ENCODE peak calls at places on chromosomes 16 and 17, in four cellular contexts. F, S, P and K are unnamed samples.
A peak's percentile ranks its signal among the peaks of the same experiment; 100 is the strongest.

GRCh38 chr17:78173025-78173715 is 4.8 kb downstream of the SYNGR2 start:
- DNase-seq in F (no peak), S (no peak), P (peak; percentile 74), K (peak; percentile 66)

GRCh38 chr16:52770828-52771227 is 223.9 kb upstream of the TOX3 start:
- DNase-seq in F (no peak), S (no peak), P (no peak), K (no peak)

GRCh38 chr17:66152756-66153155 is 39.2 kb downstream of the CEP112 start:
- DNase-seq in F (no peak), S (peak; percentile 25), P (no peak), K (no peak)

GRCh38 chr17:43854498-43854897 is 7.5 kb downstream of the CD300LG start:
- DNase-seq in F (no peak), S (no peak), P (no peak), K (no peak)

GRCh38 chr16:30755955-30756780 is 5.7 kb downstream of the CFAP119 start:
- DNase-seq in F (no peak), S (no peak), P (no peak), K (no peak)

GRCh38 chr17:29210879-29211278 is 30.7 kb upstream of the MYO18A start:
- DNase-seq in F (no peak), S (peak; percentile 73), P (no peak), K (no peak)

GRCh38 chr17:76079577-76080206 is 710 bp downstream of the ZACN start:
- DNase-seq in F (no peak), S (no peak), P (no peak), K (no peak)

GRCh38 chr16:80518436-80518835 is 22.4 kb upstream of the DYNLRB2 start:
- DNase-seq in F (no peak), S (peak; percentile 11), P (peak; percentile 59), K (no peak)

GRCh38 chr17:65987988-65988387 is 203.9 kb downstream of the CEP112 start:
- DNase-seq in F (no peak), S (peak; percentile 48), P (no peak), K (peak; percentile 5)

GRCh38 chr16:30747331-30747730 is 894 bp upstream of the PHKG2 start:
- DNase-seq in F (no peak), S (peak; percentile 35), P (no peak), K (no peak)

GRCh38 chr16:31331807-31332301 is 23.1 kb upstream of the ITGAX start:
- DNase-seq in F (no peak), S (no peak), P (no peak), K (no peak)

GRCh38 chr17:37848690-37849616 is 75.3 kb upstream of the TBC1D3K start:
- DNase-seq in F (no peak), S (peak; percentile 96), P (no peak), K (peak; percentile 79)

GRCh38 chr16:50615891-50616290 is 65.2 kb downstream of the SNX20 start:
- DNase-seq in F (no peak), S (no peak), P (no peak), K (no peak)

GRCh38 chr17:69723316-69723715 is 308.8 kb downstream of the MAP2K6 start:
- DNase-seq in F (no peak), S (no peak), P (no peak), K (no peak)

GRCh38 chr16:20747030-20747816 is 5.6 kb upstream of the THUMPD1 start:
- DNase-seq in F (no peak), S (no peak), P (no peak), K (no peak)

GRCh38 chr17:34892864-34893263 is 68.4 kb downstream of the CCT6B start:
- DNase-seq in F (no peak), S (no peak), P (no peak), K (no peak)

GRCh38 chr16:65280988-65281530 is 159.2 kb upstream of the CDH11 start:
- DNase-seq in F (no peak), S (no peak), P (no peak), K (no peak)

GRCh38 chr17:2911035-2911754 is 115.0 kb downstream of the RAP1GAP2 start:
- DNase-seq in F (peak; percentile 44), S (no peak), P (no peak), K (no peak)

GRCh38 chr16:24511174-24511573 is 28.2 kb upstream of the RBBP6 start:
- DNase-seq in F (no peak), S (no peak), P (no peak), K (no peak)

GRCh38 chr17:42485680-42486079 is 27.0 kb downstream of the ATP6V0A1 start:
- DNase-seq in F (no peak), S (no peak), P (no peak), K (no peak)

GRCh38 chr17:62716834-62717588 is 89.5 kb downstream of the MRC2 start:
- DNase-seq in F (no peak), S (no peak), P (no peak), K (no peak)

GRCh38 chr17:35868791-35869190 is at the start of gene HEATR9:
- DNase-seq in F (no peak), S (no peak), P (no peak), K (no peak)

GRCh38 chr16:46627746-46628145 is 6.6 kb upstream of the SHCBP1 start:
- DNase-seq in F (no peak), S (peak; percentile 25), P (no peak), K (no peak)

GRCh38 chr17:30336369-30337171 is 2.7 kb upstream of the TMIGD1 start:
- DNase-seq in F (no peak), S (peak; percentile 59), P (no peak), K (no peak)

GRCh38 chr17:81734405-81735055 is 22.4 kb downstream of the SLC25A10 start:
- DNase-seq in F (no peak), S (no peak), P (no peak), K (no peak)

GRCh38 chr16:70470927-70471341 is 16.5 kb downstream of the FCSK start:
- DNase-seq in F (no peak), S (peak; percentile 10), P (no peak), K (no peak)

GRCh38 chr17:20706752-20707372 is 127.3 kb downstream of the CDRT15L2 start:
- DNase-seq in F (no peak), S (no peak), P (no peak), K (no peak)

GRCh38 chr16:85847036-85847435 is 47.5 kb downstream of the COX4I1 start:
- DNase-seq in F (no peak), S (no peak), P (no peak), K (no peak)

GRCh38 chr16:83475108-83475507 is 332.7 kb upstream of the HSBP1 start:
- DNase-seq in F (no peak), S (peak; percentile 35), P (no peak), K (no peak)

GRCh38 chr17:1716912-1717695 is 6.9 kb upstream of the TLCD2 start:
- DNase-seq in F (peak; percentile 95), S (peak; percentile 99), P (peak; percentile 89), K (peak; percentile 97)

GRCh38 chr16:86067936-86068335 is 169.0 kb downstream of the IRF8 start:
- DNase-seq in F (no peak), S (no peak), P (no peak), K (no peak)

GRCh38 chr16:89700649-89701424 is 668 bp downstream of the SPATA2L start:
- DNase-seq in F (no peak), S (peak; percentile 24), P (peak; percentile 58), K (no peak)

GRCh38 chr17:40442392-40443195 is 656 bp upstream of the IGFBP4 start:
- DNase-seq in F (peak; percentile 50), S (peak; percentile 47), P (no peak), K (no peak)

GRCh38 chr17:40443988-40444899 is 994 bp downstream of the IGFBP4 start:
- DNase-seq in F (no peak), S (peak; percentile 19), P (no peak), K (no peak)

GRCh38 chr17:40440166-40440565 is 3.1 kb upstream of the IGFBP4 start:
- DNase-seq in F (no peak), S (no peak), P (no peak), K (no peak)

GRCh38 chr17:40445769-40446468 is 2.7 kb downstream of the IGFBP4 start:
- DNase-seq in F (no peak), S (peak; percentile 27), P (no peak), K (no peak)

DNA sequence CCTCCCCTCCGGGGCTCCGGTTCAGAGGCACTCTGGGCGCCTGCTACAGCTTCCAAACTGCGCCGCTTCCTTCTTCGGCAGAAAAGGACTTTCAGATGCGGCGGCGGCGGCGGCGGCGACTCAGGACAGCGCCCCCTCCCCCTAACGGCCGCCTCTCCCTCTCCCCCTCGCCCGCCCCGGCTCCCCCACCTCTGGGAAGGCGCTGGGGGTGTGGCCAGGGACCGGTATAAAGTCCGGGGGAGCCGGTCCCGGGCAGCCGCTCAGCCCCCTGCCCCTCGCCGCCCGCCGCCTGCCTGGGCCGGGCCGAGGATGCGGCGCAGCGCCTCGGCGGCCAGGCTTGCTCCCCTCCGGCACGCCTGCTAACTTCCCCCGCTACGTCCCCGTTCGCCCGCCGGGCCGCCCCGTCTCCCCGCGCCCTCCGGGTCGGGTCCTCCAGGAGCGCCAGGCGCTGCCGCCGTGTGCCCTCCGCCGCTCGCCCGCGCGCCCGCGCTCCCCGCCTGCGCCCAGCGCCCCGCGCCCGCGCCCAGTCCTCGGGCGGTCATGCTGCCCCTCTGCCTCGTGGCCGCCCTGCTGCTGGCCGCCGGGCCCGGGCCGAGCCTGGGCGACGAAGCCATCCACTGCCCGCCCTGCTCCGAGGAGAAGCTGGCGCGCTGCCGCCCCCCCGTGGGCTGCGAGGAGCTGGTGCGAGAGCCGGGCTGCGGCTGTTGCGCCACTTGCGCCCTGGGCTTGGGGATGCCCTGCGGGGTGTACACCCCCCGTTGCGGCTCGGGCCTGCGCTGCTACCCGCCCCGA is at the start of gene IGFBP4:
- DNase-seq in F (peak; percentile 87), S (peak; percentile 71), P (peak; percentile 69), K (no peak)
- TF ChIP-seq POLR2A in F (no peak), S (peak; percentile 94), P (peak; percentile 45), K (no peak)

GRCh38 chr16:10929853-10930754 is 12.2 kb downstream of the DEXI start:
- DNase-seq in F (no peak), S (no peak), P (no peak), K (no peak)
- TF ChIP-seq POLR2A in F (no peak), S (no peak), P (no peak), K (peak; percentile 68)

GRCh38 chr17:49556183-49556943 is 19.3 kb upstream of the NXPH3 start:
- DNase-seq in F (peak; percentile 65), S (peak; percentile 49), P (peak; percentile 67), K (no peak)
- TF ChIP-seq POLR2A in F (no peak), S (no peak), P (no peak), K (no peak)

DNA sequence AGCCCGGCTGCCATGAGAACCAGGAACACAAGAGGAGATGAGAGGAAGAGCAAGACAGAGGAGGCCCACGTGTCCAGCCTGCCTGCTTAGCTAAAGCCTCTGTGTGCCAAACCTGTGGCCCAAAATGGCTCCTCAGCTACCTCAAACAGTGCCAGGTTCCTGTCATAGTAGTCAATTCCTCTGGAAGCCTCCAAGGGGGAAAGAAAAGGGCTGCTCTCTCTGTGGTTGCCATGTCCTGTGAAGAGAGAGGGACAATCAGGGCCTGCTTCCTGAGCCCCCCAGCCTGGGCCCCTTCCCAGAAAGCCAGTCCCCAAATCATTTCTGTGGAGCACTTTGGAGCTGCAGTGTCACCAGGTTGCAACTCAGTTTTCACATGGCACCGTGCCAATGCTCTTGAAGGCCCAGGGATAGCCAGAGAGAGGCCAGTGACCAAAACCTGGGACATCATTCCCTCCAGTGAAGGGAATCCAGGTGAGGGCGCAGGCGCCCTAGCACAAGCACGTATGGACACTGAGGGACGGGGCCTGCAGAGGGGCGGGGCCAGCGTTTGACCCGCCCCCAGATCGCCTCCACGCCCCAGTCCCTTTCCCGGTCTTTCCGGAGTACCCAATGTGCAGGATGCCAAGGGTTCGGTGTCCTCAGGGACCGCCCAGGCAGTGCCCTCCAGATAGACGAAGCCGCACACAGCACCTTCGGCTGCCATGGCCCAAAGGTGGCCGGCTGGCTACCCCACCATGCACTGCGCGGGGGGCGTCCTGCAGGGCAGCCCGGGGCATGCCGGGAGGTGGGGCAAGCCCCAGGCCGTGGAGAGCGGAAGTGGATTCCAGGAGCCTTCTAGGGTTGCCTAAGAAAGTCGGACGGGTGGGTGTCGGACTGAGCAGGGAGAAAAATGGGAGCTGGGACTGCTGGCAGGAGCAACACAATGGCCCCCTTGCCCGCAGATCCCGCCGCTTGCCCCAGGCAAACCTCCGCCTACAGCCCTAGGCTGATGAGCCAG is 4.8 kb downstream of the SLC12A4 start:
- DNase-seq in F (peak; percentile 48), S (no peak), P (no peak), K (no peak)
- TF ChIP-seq POLR2A in F (no peak), S (no peak), P (no peak), K (no peak)

GRCh38 chr16:2904100-2904921 is 7.4 kb upstream of the FLYWCH1 start:
- DNase-seq in F (peak; percentile 89), S (peak; percentile 77), P (peak; percentile 69), K (no peak)
- TF ChIP-seq POLR2A in F (no peak), S (no peak), P (peak; percentile 38), K (peak; percentile 74)